ENCODE peak calls at places on chromosome 10, in five cellular contexts. One of them, this sample, is unnamed.

GRCh38 chr10:132856869-132857524 is 71.0 kb upstream of the NKX6-2 start:
- DNase-seq in hepatocyte: no peak
- DNase-seq in lower lobe of right lung: peak; percentile 27
- DNase-seq in foreskin fibroblast: no peak
- DNase-seq in upper lobe of right lung: peak; percentile 25
- DNase-seq in this sample: peak; percentile 43

GRCh38 chr10:29119374-29119773 is 169.5 kb upstream of the LYZL1 start:
- DNase-seq in hepatocyte: peak; percentile 62
- DNase-seq in lower lobe of right lung: peak; percentile 49
- DNase-seq in foreskin fibroblast: no peak
- DNase-seq in upper lobe of right lung: no peak
- DNase-seq in this sample: no peak

GRCh38 chr10:76403876-76404275 is 972.5 kb downstream of the LRMDA start:
- DNase-seq in hepatocyte: no peak
- DNase-seq in lower lobe of right lung: no peak
- DNase-seq in foreskin fibroblast: peak; percentile 73
- DNase-seq in upper lobe of right lung: no peak
- DNase-seq in this sample: no peak

GRCh38 chr10:63054889-63055606 is 78.1 kb upstream of the NRBF2 start:
- DNase-seq in hepatocyte: no peak
- DNase-seq in lower lobe of right lung: no peak
- DNase-seq in foreskin fibroblast: no peak
- DNase-seq in upper lobe of right lung: no peak
- DNase-seq in this sample: no peak

GRCh38 chr10:60989400-60989876 is 45.5 kb upstream of the RHOBTB1 start:
- DNase-seq in hepatocyte: peak; percentile 30
- DNase-seq in lower lobe of right lung: no peak
- DNase-seq in foreskin fibroblast: no peak
- DNase-seq in upper lobe of right lung: no peak
- DNase-seq in this sample: no peak

GRCh38 chr10:130190065-130190736 is 54.0 kb downstream of the GLRX3 start:
- DNase-seq in hepatocyte: peak; percentile 95
- DNase-seq in lower lobe of right lung: peak; percentile 93
- DNase-seq in foreskin fibroblast: peak; percentile 74
- DNase-seq in upper lobe of right lung: peak; percentile 95
- DNase-seq in this sample: peak; percentile 95

GRCh38 chr10:3659518-3659917 is 125.5 kb downstream of the KLF6 start:
- DNase-seq in hepatocyte: no peak
- DNase-seq in lower lobe of right lung: no peak
- DNase-seq in foreskin fibroblast: no peak
- DNase-seq in upper lobe of right lung: no peak
- DNase-seq in this sample: no peak

GRCh38 chr10:74213571-74214162 is 62.6 kb downstream of the ADK start:
- DNase-seq in hepatocyte: peak; percentile 18
- DNase-seq in lower lobe of right lung: no peak
- DNase-seq in foreskin fibroblast: peak; percentile 27
- DNase-seq in upper lobe of right lung: peak; percentile 59
- DNase-seq in this sample: no peak

GRCh38 chr10:27908231-27908630 is 90.6 kb downstream of the ODAD2 start:
- DNase-seq in hepatocyte: no peak
- DNase-seq in lower lobe of right lung: no peak
- DNase-seq in foreskin fibroblast: no peak
- DNase-seq in upper lobe of right lung: no peak
- DNase-seq in this sample: no peak

GRCh38 chr10:29377333-29377961 is 88.6 kb downstream of the LYZL1 start:
- DNase-seq in hepatocyte: peak; percentile 53
- DNase-seq in lower lobe of right lung: no peak
- DNase-seq in foreskin fibroblast: peak; percentile 6
- DNase-seq in upper lobe of right lung: no peak
- DNase-seq in this sample: no peak

GRCh38 chr10:17457083-17457482 is 2.7 kb upstream of the ST8SIA6 start:
- DNase-seq in hepatocyte: no peak
- DNase-seq in lower lobe of right lung: no peak
- DNase-seq in foreskin fibroblast: no peak
- DNase-seq in upper lobe of right lung: no peak
- DNase-seq in this sample: no peak
- H3K4me3 ChIP-seq in hepatocyte: no peak overlapping the region
- H3K4me3 ChIP-seq in lower lobe of right lung: no peak overlapping the region
- H3K4me3 ChIP-seq in foreskin fibroblast: no peak overlapping the region
- H3K4me3 ChIP-seq in upper lobe of right lung: no peak overlapping the region
- H3K4me3 ChIP-seq in this sample: no peak overlapping the region

DNA sequence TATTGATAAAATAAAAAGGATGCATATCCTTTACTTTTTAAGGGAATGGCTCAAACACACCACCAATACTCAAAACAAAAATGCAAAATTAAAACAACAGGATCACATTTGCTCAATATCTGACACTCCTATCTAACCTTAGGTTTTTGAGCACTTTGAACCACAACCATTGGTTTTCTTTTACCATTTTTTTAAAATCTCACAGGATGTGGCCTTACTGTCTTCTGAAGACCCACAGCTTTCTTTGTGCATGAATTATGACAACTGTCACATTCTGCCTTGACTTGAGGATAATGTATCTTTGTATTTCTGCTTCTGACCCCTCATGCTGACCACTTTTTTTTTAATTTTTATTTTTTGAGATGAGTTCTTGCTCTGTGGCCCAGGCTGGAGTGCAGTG is 461.1 kb upstream of the NRP1 start:
- DNase-seq in hepatocyte: no peak
- DNase-seq in lower lobe of right lung: no peak
- DNase-seq in foreskin fibroblast: no peak
- DNase-seq in upper lobe of right lung: no peak
- DNase-seq in this sample: no peak
- TF ChIP-seq CTCF in hepatocyte: no peak
- TF ChIP-seq CTCF in lower lobe of right lung: no peak
- TF ChIP-seq CTCF in foreskin fibroblast: no peak
- TF ChIP-seq CTCF in upper lobe of right lung: no peak
- TF ChIP-seq CTCF in this sample: no peak

GRCh38 chr10:88835910-88836221 is 15.8 kb downstream of the ANKRD22 start:
- DNase-seq in hepatocyte: no peak
- DNase-seq in lower lobe of right lung: no peak
- DNase-seq in foreskin fibroblast: no peak
- DNase-seq in upper lobe of right lung: no peak
- DNase-seq in this sample: no peak
- H3K4me3 ChIP-seq in hepatocyte: no peak overlapping the region
- H3K4me3 ChIP-seq in lower lobe of right lung: no peak overlapping the region
- H3K4me3 ChIP-seq in foreskin fibroblast: no peak overlapping the region
- H3K4me3 ChIP-seq in upper lobe of right lung: no peak overlapping the region
- H3K4me3 ChIP-seq in this sample: no peak overlapping the region

GRCh38 chr10:94496010-94496409 is 49.6 kb upstream of the HELLS start:
- DNase-seq in hepatocyte: no peak
- DNase-seq in lower lobe of right lung: no peak
- DNase-seq in foreskin fibroblast: no peak
- DNase-seq in upper lobe of right lung: no peak
- DNase-seq in this sample: no peak

GRCh38 chr10:94496646-94497045 is 48.9 kb upstream of the HELLS start:
- DNase-seq in hepatocyte: no peak
- DNase-seq in lower lobe of right lung: no peak
- DNase-seq in foreskin fibroblast: no peak
- DNase-seq in upper lobe of right lung: no peak
- DNase-seq in this sample: no peak

DNA sequence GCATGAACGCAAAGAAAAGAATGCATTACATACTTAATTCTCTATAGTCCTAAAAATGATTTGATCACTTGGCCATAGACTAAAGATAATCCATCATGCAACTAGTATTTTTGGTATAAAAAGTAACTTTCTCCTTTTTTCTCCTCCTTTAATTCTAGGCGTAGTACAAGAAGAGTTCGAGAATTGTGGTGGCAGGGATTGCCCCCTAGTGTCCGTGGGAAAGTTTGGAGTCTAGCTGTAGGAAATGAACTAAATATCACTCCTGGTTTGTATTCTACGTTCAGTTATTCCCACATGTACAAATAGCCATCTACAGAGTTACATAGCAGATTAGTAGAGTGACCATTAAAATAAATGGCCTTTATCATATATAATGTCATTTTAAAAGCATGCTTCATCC is 45.5 kb upstream of the HELLS start:
- DNase-seq in hepatocyte: peak; percentile 4
- DNase-seq in lower lobe of right lung: no peak
- DNase-seq in foreskin fibroblast: no peak
- DNase-seq in upper lobe of right lung: no peak
- DNase-seq in this sample: no peak
- TF ChIP-seq CTCF in hepatocyte: peak; percentile 18
- TF ChIP-seq CTCF in lower lobe of right lung: no peak
- TF ChIP-seq CTCF in foreskin fibroblast: peak; percentile 51
- TF ChIP-seq CTCF in upper lobe of right lung: peak; percentile 22
- TF ChIP-seq CTCF in this sample: peak; percentile 9

DNA sequence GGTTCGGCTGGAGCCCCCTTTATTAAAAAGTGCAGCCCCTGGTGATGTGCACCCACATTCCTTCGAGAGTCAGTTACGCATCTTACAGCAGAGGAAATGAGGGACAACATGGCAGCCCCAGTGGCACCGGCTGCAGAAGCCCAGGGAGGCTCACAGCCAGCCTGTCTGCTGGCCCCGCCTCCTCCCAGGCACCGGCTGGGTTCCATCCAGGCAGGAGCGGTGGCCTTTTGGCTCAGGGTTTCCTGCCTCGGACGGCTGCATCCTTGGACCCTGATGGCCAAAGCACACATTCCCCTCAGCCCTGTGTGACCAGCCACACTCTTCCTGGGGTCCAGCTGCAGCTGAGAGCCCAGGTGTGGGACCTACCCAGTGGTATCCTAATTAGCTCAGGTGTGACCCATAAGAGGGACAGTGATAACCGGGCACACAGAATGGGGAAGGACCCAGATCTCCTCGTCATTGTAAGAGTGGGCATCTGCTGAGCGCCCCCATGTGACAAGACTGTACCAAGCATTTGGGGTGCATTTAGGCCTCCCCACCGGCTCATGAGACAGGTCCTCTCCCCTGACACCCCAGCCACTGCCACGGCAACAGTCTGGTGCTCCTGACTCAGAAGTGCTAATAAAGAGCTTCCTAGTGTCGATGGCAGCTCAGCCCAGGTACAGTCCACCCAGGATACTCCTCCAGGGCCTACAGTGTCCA is 63.3 kb upstream of the CHST15 start:
- DNase-seq in hepatocyte: no peak
- DNase-seq in lower lobe of right lung: no peak
- DNase-seq in foreskin fibroblast: no peak
- DNase-seq in upper lobe of right lung: no peak
- DNase-seq in this sample: peak; percentile 82
- H3K4me3 ChIP-seq in hepatocyte: no peak overlapping the region
- H3K4me3 ChIP-seq in lower lobe of right lung: no peak overlapping the region
- H3K4me3 ChIP-seq in foreskin fibroblast: no peak overlapping the region
- H3K4me3 ChIP-seq in upper lobe of right lung: no peak overlapping the region
- H3K4me3 ChIP-seq in this sample: peak overlapping the region; percentile 13